ENCODE peak calls at places on chromosomes 16 and 17, in eight cellular contexts. One of them, this sample, is unnamed.

GRCh38 chr17:36869856-36870617 is 67.2 kb upstream of the LHX1 start:
- DNase-seq in Peyer's patch: peak; percentile 22
- DNase-seq in neural progenitor cell: no peak
- DNase-seq in astrocyte of the spinal cord: no peak
- DNase-seq in A549: peak; percentile 73
- DNase-seq in RWPE2: no peak
- DNase-seq in adrenal gland: peak; percentile 21
- DNase-seq in AG10803: peak; percentile 4
- DNase-seq in this sample: no peak

GRCh38 chr16:11805556-11805955 is 8.5 kb upstream of the ZC3H7A start:
- DNase-seq in astrocyte of the spinal cord: no peak
- DNase-seq in AG10803: no peak
- DNase-seq in adrenal gland: no peak
- DNase-seq in neural progenitor cell: no peak
- DNase-seq in RWPE2: no peak
- DNase-seq in A549: no peak
- DNase-seq in Peyer's patch: no peak
- DNase-seq in this sample: no peak

GRCh38 chr17:20072692-20072992 is 63.5 kb downstream of the SPECC1 start:
- DNase-seq in RWPE2: no peak
- DNase-seq in astrocyte of the spinal cord: no peak
- DNase-seq in Peyer's patch: no peak
- DNase-seq in adrenal gland: no peak
- DNase-seq in neural progenitor cell: no peak
- DNase-seq in A549: no peak
- DNase-seq in AG10803: no peak
- DNase-seq in this sample: no peak

GRCh38 chr16:74275031-74275636 is 21.5 kb upstream of the PSMD7 start:
- DNase-seq in AG10803: peak; percentile 23
- DNase-seq in adrenal gland: no peak
- DNase-seq in astrocyte of the spinal cord: peak; percentile 38
- DNase-seq in A549: peak; percentile 38
- DNase-seq in Peyer's patch: no peak
- DNase-seq in neural progenitor cell: no peak
- DNase-seq in RWPE2: no peak
- DNase-seq in this sample: no peak

GRCh38 chr17:17048106-17048505 is 5.8 kb downstream of the MPRIP start:
- DNase-seq in neural progenitor cell: no peak
- DNase-seq in astrocyte of the spinal cord: no peak
- DNase-seq in adrenal gland: no peak
- DNase-seq in A549: no peak
- DNase-seq in Peyer's patch: no peak
- DNase-seq in RWPE2: peak; percentile 12
- DNase-seq in AG10803: no peak
- DNase-seq in this sample: no peak

GRCh38 chr16:50602531-50603205 is 54.5 kb downstream of the NKD1 start:
- DNase-seq in RWPE2: no peak
- DNase-seq in AG10803: no peak
- DNase-seq in astrocyte of the spinal cord: no peak
- DNase-seq in adrenal gland: no peak
- DNase-seq in neural progenitor cell: no peak
- DNase-seq in Peyer's patch: no peak
- DNase-seq in A549: no peak
- DNase-seq in this sample: no peak

GRCh38 chr16:4008116-4008515 is 108.1 kb downstream of the ADCY9 start:
- DNase-seq in adrenal gland: no peak
- DNase-seq in neural progenitor cell: no peak
- DNase-seq in astrocyte of the spinal cord: no peak
- DNase-seq in A549: no peak
- DNase-seq in AG10803: no peak
- DNase-seq in Peyer's patch: no peak
- DNase-seq in RWPE2: no peak
- DNase-seq in this sample: no peak

GRCh38 chr17:55768946-55769624 is 18.2 kb downstream of the PCTP start:
- DNase-seq in neural progenitor cell: no peak
- DNase-seq in A549: no peak
- DNase-seq in Peyer's patch: no peak
- DNase-seq in adrenal gland: no peak
- DNase-seq in astrocyte of the spinal cord: no peak
- DNase-seq in RWPE2: no peak
- DNase-seq in AG10803: peak; percentile 65
- DNase-seq in this sample: no peak

GRCh38 chr17:64131606-64132270 is 1.8 kb upstream of the ERN1 start:
- DNase-seq in A549: no peak
- DNase-seq in AG10803: no peak
- DNase-seq in Peyer's patch: no peak
- DNase-seq in neural progenitor cell: no peak
- DNase-seq in RWPE2: no peak
- DNase-seq in adrenal gland: no peak
- DNase-seq in astrocyte of the spinal cord: no peak
- DNase-seq in this sample: no peak

GRCh38 chr17:64133546-64134215 is 3.7 kb upstream of the ERN1 start:
- DNase-seq in A549: peak; percentile 79
- DNase-seq in adrenal gland: peak; percentile 60
- DNase-seq in astrocyte of the spinal cord: peak; percentile 70
- DNase-seq in AG10803: peak; percentile 64
- DNase-seq in RWPE2: no peak
- DNase-seq in neural progenitor cell: peak; percentile 81
- DNase-seq in Peyer's patch: no peak
- DNase-seq in this sample: no peak

GRCh38 chr17:64134996-64135395 is 5.1 kb upstream of the ERN1 start:
- DNase-seq in neural progenitor cell: no peak
- DNase-seq in RWPE2: no peak
- DNase-seq in AG10803: no peak
- DNase-seq in Peyer's patch: no peak
- DNase-seq in adrenal gland: no peak
- DNase-seq in astrocyte of the spinal cord: no peak
- DNase-seq in A549: no peak
- DNase-seq in this sample: no peak

GRCh38 chr17:64130559-64131001 is 636 bp upstream of the ERN1 start:
- DNase-seq in RWPE2: no peak
- DNase-seq in Peyer's patch: no peak
- DNase-seq in astrocyte of the spinal cord: no peak
- DNase-seq in neural progenitor cell: no peak
- DNase-seq in adrenal gland: peak; percentile 69
- DNase-seq in A549: no peak
- DNase-seq in AG10803: peak; percentile 79
- DNase-seq in this sample: no peak

GRCh38 chr17:64134216-64134970 is 4.4 kb upstream of the ERN1 start:
- DNase-seq in A549: no peak
- DNase-seq in AG10803: no peak
- DNase-seq in Peyer's patch: no peak
- DNase-seq in neural progenitor cell: no peak
- DNase-seq in adrenal gland: no peak
- DNase-seq in RWPE2: no peak
- DNase-seq in astrocyte of the spinal cord: no peak
- DNase-seq in this sample: no peak
- H3K4me3 ChIP-seq in A549: no peak overlapping the region
- H3K4me3 ChIP-seq in AG10803: no peak overlapping the region
- H3K4me3 ChIP-seq in Peyer's patch: no peak overlapping the region
- H3K4me3 ChIP-seq in neural progenitor cell: no peak overlapping the region
- H3K4me3 ChIP-seq in adrenal gland: no peak overlapping the region
- H3K4me3 ChIP-seq in RWPE2: no peak overlapping the region
- H3K4me3 ChIP-seq in astrocyte of the spinal cord: no peak overlapping the region
- H3K4me3 ChIP-seq in this sample: no peak overlapping the region

DNA sequence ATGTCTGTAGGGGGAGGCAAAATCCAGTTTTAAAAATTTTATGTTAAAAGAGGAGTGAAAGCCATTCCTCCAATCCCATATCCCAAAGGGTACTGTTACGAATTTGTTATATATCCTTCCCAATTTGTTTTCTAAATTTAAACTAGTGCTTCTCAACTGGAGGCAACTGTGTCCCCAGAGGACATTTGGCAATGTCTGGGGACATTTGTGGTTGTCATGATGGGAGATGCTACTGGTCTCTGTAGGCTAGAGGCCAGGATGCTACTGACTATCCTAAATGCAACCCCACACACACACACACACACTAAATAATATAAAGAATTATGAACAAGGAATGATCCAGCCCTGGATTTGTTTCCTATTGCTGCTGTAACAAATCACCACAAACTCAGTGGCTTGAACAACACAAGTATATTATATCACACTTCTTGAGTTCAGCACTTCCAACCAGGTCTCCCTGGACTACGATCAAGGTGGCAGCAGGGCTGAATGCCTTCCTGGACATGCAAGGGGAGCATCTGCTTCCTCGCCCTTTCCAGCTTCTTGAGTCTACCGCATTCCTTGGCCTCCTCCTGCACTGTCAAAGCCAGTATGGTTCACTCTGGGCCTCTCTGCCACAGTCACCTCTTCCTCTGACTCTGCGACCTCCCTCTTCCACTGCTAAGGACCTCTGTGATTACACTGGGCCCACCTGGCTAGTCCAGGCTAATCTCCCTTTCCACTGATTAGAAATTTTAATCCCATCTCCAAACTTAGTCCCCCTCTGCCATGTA is 30.1 kb downstream of the ARHGAP17 start:
- DNase-seq in neural progenitor cell: no peak
- DNase-seq in AG10803: peak; percentile 36
- DNase-seq in adrenal gland: no peak
- DNase-seq in RWPE2: no peak
- DNase-seq in A549: no peak
- DNase-seq in astrocyte of the spinal cord: no peak
- DNase-seq in Peyer's patch: no peak
- DNase-seq in this sample: no peak
- TF ChIP-seq CTCF in neural progenitor cell: no peak
- TF ChIP-seq CTCF in AG10803: no peak
- TF ChIP-seq CTCF in adrenal gland: no peak
- TF ChIP-seq CTCF in RWPE2: no peak
- TF ChIP-seq CTCF in A549: no peak
- TF ChIP-seq CTCF in astrocyte of the spinal cord: no peak
- TF ChIP-seq CTCF in Peyer's patch: no peak
- TF ChIP-seq CTCF in this sample: no peak

GRCh38 chr17:3838206-3838605 is 7.8 kb downstream of the NCBP3 start:
- DNase-seq in Peyer's patch: peak; percentile 91
- DNase-seq in RWPE2: no peak
- DNase-seq in AG10803: no peak
- DNase-seq in neural progenitor cell: no peak
- DNase-seq in A549: no peak
- DNase-seq in astrocyte of the spinal cord: no peak
- DNase-seq in adrenal gland: no peak
- DNase-seq in this sample: no peak

GRCh38 chr17:3836551-3836950 is 9.5 kb downstream of the NCBP3 start:
- DNase-seq in neural progenitor cell: no peak
- DNase-seq in AG10803: no peak
- DNase-seq in adrenal gland: no peak
- DNase-seq in Peyer's patch: no peak
- DNase-seq in astrocyte of the spinal cord: no peak
- DNase-seq in A549: no peak
- DNase-seq in RWPE2: no peak
- DNase-seq in this sample: no peak

GRCh38 chr17:3834811-3835210 is 11.2 kb downstream of the NCBP3 start:
- DNase-seq in adrenal gland: no peak
- DNase-seq in A549: no peak
- DNase-seq in RWPE2: no peak
- DNase-seq in Peyer's patch: no peak
- DNase-seq in astrocyte of the spinal cord: no peak
- DNase-seq in neural progenitor cell: no peak
- DNase-seq in AG10803: no peak
- DNase-seq in this sample: no peak

GRCh38 chr17:3835410-3836229 is 10.4 kb downstream of the NCBP3 start:
- DNase-seq in RWPE2: no peak
- DNase-seq in A549: no peak
- DNase-seq in adrenal gland: peak; percentile 53
- DNase-seq in neural progenitor cell: no peak
- DNase-seq in astrocyte of the spinal cord: no peak
- DNase-seq in Peyer's patch: no peak
- DNase-seq in AG10803: peak; percentile 9
- DNase-seq in this sample: no peak
- H3K4me3 ChIP-seq in RWPE2: no peak overlapping the region
- H3K4me3 ChIP-seq in A549: no peak overlapping the region
- H3K4me3 ChIP-seq in adrenal gland: no peak overlapping the region
- H3K4me3 ChIP-seq in neural progenitor cell: no peak overlapping the region
- H3K4me3 ChIP-seq in astrocyte of the spinal cord: no peak overlapping the region
- H3K4me3 ChIP-seq in Peyer's patch: no peak overlapping the region
- H3K4me3 ChIP-seq in AG10803: no peak overlapping the region
- H3K4me3 ChIP-seq in this sample: no peak overlapping the region

GRCh38 chr16:85285681-85286065 is 173.4 kb upstream of the CIBAR2 start:
- DNase-seq in AG10803: peak; percentile 68
- DNase-seq in Peyer's patch: no peak
- DNase-seq in adrenal gland: no peak
- DNase-seq in astrocyte of the spinal cord: no peak
- DNase-seq in neural progenitor cell: no peak
- DNase-seq in RWPE2: no peak
- DNase-seq in A549: no peak
- DNase-seq in this sample: no peak

GRCh38 chr16:85288341-85288868 is 176.1 kb upstream of the CIBAR2 start:
- DNase-seq in RWPE2: no peak
- DNase-seq in neural progenitor cell: no peak
- DNase-seq in astrocyte of the spinal cord: no peak
- DNase-seq in Peyer's patch: no peak
- DNase-seq in adrenal gland: no peak
- DNase-seq in A549: no peak
- DNase-seq in AG10803: no peak
- DNase-seq in this sample: no peak

GRCh38 chr16:85288869-85289660 is 176.8 kb upstream of the CIBAR2 start:
- DNase-seq in A549: no peak
- DNase-seq in RWPE2: no peak
- DNase-seq in neural progenitor cell: no peak
- DNase-seq in astrocyte of the spinal cord: no peak
- DNase-seq in AG10803: no peak
- DNase-seq in Peyer's patch: no peak
- DNase-seq in adrenal gland: no peak
- DNase-seq in this sample: no peak

GRCh38 chr16:85286066-85286712 is 173.9 kb upstream of the CIBAR2 start:
- DNase-seq in RWPE2: no peak
- DNase-seq in AG10803: peak; percentile 89
- DNase-seq in neural progenitor cell: no peak
- DNase-seq in astrocyte of the spinal cord: peak; percentile 50
- DNase-seq in A549: no peak
- DNase-seq in adrenal gland: peak; percentile 97
- DNase-seq in Peyer's patch: no peak
- DNase-seq in this sample: no peak

DNA sequence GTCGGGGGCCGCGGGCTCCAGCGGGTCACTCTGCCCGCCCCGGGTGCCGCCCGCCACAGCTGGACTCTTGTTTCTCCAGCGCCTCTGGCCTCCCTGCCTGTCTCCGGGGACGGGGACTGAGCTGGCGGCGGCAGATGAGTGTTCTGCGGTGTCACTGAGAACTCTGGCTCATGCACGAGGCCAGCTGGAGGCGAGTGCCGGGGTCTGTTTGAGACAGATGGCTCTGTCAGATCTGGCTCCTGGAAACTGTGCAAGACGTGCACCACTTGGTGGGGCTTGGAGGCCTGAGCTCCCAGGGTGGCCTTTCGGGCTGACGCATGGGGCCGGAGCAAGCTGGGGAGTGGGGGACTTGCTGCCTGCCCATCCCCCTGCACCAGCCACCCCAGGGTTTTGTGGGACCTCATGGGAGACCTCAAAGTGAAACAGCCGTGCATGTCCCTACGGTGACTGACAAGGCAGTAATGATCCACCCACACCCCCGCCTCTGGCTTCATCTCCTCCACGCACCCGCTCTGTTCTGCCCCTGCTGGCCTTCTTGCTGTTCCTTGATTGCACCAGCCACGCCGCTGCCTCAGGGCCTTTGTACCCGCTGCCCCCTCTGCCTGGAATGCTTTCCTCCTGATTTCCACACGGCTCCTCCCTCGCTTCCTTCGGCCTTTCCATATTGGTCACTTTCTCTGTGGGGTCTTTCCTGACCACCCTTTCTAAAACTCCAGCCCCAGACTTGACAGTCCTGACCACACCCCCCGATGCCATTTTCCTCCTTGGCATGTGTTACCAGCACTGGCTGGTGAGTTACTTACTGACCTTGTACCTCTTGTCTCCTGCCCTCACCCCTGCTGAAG is 174.9 kb upstream of the CIBAR2 start:
- DNase-seq in RWPE2: no peak
- DNase-seq in adrenal gland: peak; percentile 80
- DNase-seq in neural progenitor cell: no peak
- DNase-seq in AG10803: peak; percentile 48
- DNase-seq in A549: no peak
- DNase-seq in astrocyte of the spinal cord: peak; percentile 27
- DNase-seq in Peyer's patch: no peak
- DNase-seq in this sample: no peak
- TF ChIP-seq CTCF in RWPE2: no peak
- TF ChIP-seq CTCF in adrenal gland: peak; percentile 19
- TF ChIP-seq CTCF in neural progenitor cell: no peak
- TF ChIP-seq CTCF in AG10803: peak; percentile 42
- TF ChIP-seq CTCF in A549: no peak
- TF ChIP-seq CTCF in astrocyte of the spinal cord: no peak
- TF ChIP-seq CTCF in Peyer's patch: no peak
- TF ChIP-seq CTCF in this sample: no peak